ENCODE peak calls at places on chromosomes 12 and 14, in seven cellular contexts. M is COR-L47, R is T-cell, P is sciatic nerve, J is mesothelial cell of epicardium, F is A549, U is AG08395. I is an unnamed sample.

GRCh38 chr14:57060276-57060956 is 208.3 kb downstream of the EXOC5 start:
- DNase-seq in J (no peak), M (no peak), P (no peak), U (no peak), R (no peak), F (no peak), I (peak)

GRCh38 chr12:6376079-6376941 is 947 bp upstream of the SCNN1A start:
- DNase-seq in F (peak), J (no peak), P (peak), M (no peak), R (no peak), U (peak), I (no peak)

GRCh38 chr14:54172114-54172513 is 215.5 kb upstream of the BMP4 start:
- DNase-seq in P (no peak), R (no peak), J (no peak), F (no peak), M (no peak), U (no peak), I (no peak)

GRCh38 chr12:129870146-129870545 is 33.7 kb downstream of the TMEM132D start:
- DNase-seq in M (no peak), R (no peak), J (no peak), U (no peak), P (no peak), F (no peak), I (no peak)

GRCh38 chr12:67434653-67435375 is 165.7 kb downstream of the CAND1 start:
- DNase-seq in R (no peak), P (no peak), M (no peak), U (peak), F (peak), J (no peak), I (no peak)

GRCh38 chr12:117105902-117106301 is 6.7 kb upstream of the TESC start:
- DNase-seq in R (no peak), M (no peak), J (no peak), U (no peak), P (no peak), F (no peak), I (no peak)

GRCh38 chr12:112855375-112855774 is 51.4 kb upstream of the OAS1 start:
- DNase-seq in F (peak), J (no peak), U (no peak), P (no peak), R (no peak), M (no peak), I (no peak)

GRCh38 chr12:69886101-69886500 is 61.1 kb downstream of the MYRFL start:
- DNase-seq in F (no peak), J (no peak), U (no peak), P (no peak), M (no peak), R (no peak), I (no peak)

GRCh38 chr12:85825751-85826150 is 10.5 kb downstream of the RASSF9 start:
- DNase-seq in M (peak), P (no peak), R (no peak), U (no peak), F (no peak), J (no peak), I (no peak)

GRCh38 chr14:52342849-52343606 is 28.9 kb downstream of the PTGER2 start:
- DNase-seq in F (peak), U (no peak), P (no peak), M (no peak), R (no peak), J (no peak), I (no peak)

GRCh38 chr12:108228746-108229145 is 99.7 kb downstream of the WSCD2 start:
- DNase-seq in M (no peak), P (no peak), J (no peak), U (no peak), R (no peak), F (no peak), I (no peak)

GRCh38 chr14:61575751-61576150 is 119.6 kb upstream of the HIF1A start:
- DNase-seq in P (no peak), U (peak), M (no peak), R (no peak), J (no peak), F (no peak), I (no peak)

I was measured in GM10248.